ENCODE peak calls at places on chromosomes 12 and 14, in six cellular contexts. U is upper lobe of right lung, T is astrocyte of the cerebellum, P is adrenal gland, G is fibroblast of mammary gland, Y is A549. C is an unnamed sample.

GRCh38 chr14:20332946-20333782 is at the start of gene CCNB1IP1:
- DNase-seq in P (peak; percentile 63), T (peak; percentile 70), G (peak; percentile 93), Y (peak; percentile 93), U (no peak), C (peak; percentile 55)

GRCh38 chr12:103832048-103832798 is 8.8 kb downstream of the NT5DC3 start:
- DNase-seq in G (no peak), P (no peak), T (no peak), U (no peak), Y (no peak), C (no peak)

GRCh38 chr14:101962503-101962874 is 1.9 kb upstream of the DYNC1H1 start:
- DNase-seq in T (peak; percentile 72), G (peak; percentile 92), U (peak; percentile 80), P (peak; percentile 77), Y (peak; percentile 89), C (peak; percentile 41)

GRCh38 chr14:54549862-54550261 is 17.1 kb upstream of the SAMD4A start:
- DNase-seq in G (peak; percentile 18), Y (no peak), P (no peak), T (no peak), U (no peak), C (no peak)

GRCh38 chr14:90517431-90517841 is 120.6 kb downstream of the CALM1 start:
- DNase-seq in Y (no peak), P (no peak), U (no peak), T (no peak), G (no peak), C (no peak)

GRCh38 chr12:94282675-94283074 is 134.3 kb downstream of the PLXNC1 start:
- DNase-seq in U (peak; percentile 80), G (no peak), T (no peak), Y (no peak), P (peak; percentile 54), C (no peak)

GRCh38 chr14:63614964-63615363 is 26.7 kb downstream of the WDR89 start:
- DNase-seq in Y (no peak), U (no peak), G (peak; percentile 86), T (peak; percentile 8), P (no peak), C (no peak)

GRCh38 chr12:55847033-55847432 is 4.3 kb upstream of the MMP19 start:
- DNase-seq in P (peak; percentile 32), G (peak; percentile 95), U (no peak), Y (no peak), T (no peak), C (peak; percentile 45)

GRCh38 chr12:115012861-115013667 is 329.1 kb upstream of the TBX3 start:
- DNase-seq in G (no peak), T (no peak), U (no peak), Y (no peak), P (no peak), C (no peak)

GRCh38 chr14:23389396-23389795 is 12.6 kb downstream of the CMTM5 start:
- DNase-seq in P (no peak), T (no peak), Y (no peak), U (no peak), G (no peak), C (no peak)

GRCh38 chr12:130818381-130819247 is 20.4 kb downstream of the STX2 start:
- DNase-seq in P (peak; percentile 52), U (peak; percentile 90), T (no peak), G (peak; percentile 57), Y (peak; percentile 49), C (no peak)

GRCh38 chr12:32270818-32271710 is 128.3 kb upstream of the FGD4 start:
- DNase-seq in Y (peak; percentile 78), T (no peak), G (peak; percentile 37), U (no peak), P (peak; percentile 18), C (peak; percentile 3)

GRCh38 chr12:93812616-93813015 is 135.4 kb downstream of the CRADD start:
- DNase-seq in U (no peak), G (peak; percentile 95), P (no peak), T (no peak), Y (no peak), C (peak; percentile 95)

GRCh38 chr12:102429755-102430154 is 50.6 kb downstream of the IGF1 start:
- DNase-seq in Y (no peak), T (no peak), U (no peak), G (no peak), P (no peak), C (no peak)

GRCh38 chr12:57046392-57046791 is 3.5 kb downstream of the MYO1A start:
- DNase-seq in T (no peak), G (no peak), U (no peak), Y (no peak), P (no peak), C (no peak)

GRCh38 chr14:96270565-96271420 is 14.8 kb downstream of the BDKRB1 start:
- DNase-seq in Y (no peak), T (no peak), U (no peak), P (no peak), G (peak; percentile 77), C (no peak)

GRCh38 chr14:102138935-102139247 is 806 bp upstream of the WDR20 start:
- DNase-seq in U (peak; percentile 64), G (no peak), Y (no peak), T (no peak), P (peak; percentile 29), C (no peak)

GRCh38 chr14:93969082-93969828 is 7.1 kb downstream of the ASB2 start:
- DNase-seq in G (peak; percentile 4), U (no peak), P (no peak), T (no peak), Y (no peak), C (no peak)

GRCh38 chr14:103856105-103856504 is 8.7 kb upstream of the PPP1R13B start:
- DNase-seq in U (no peak), P (no peak), T (no peak), G (no peak), Y (no peak), C (no peak)

GRCh38 chr12:112421363-112421762 is 2.6 kb downstream of the PTPN11 start:
- DNase-seq in T (no peak), U (no peak), G (no peak), Y (no peak), P (no peak), C (no peak)

GRCh38 chr12:52119398-52120254 is 40.1 kb downstream of the SMIM41 start:
- DNase-seq in G (peak; percentile 9), T (no peak), P (peak; percentile 26), U (no peak), Y (peak; percentile 62), C (no peak)

DNA sequence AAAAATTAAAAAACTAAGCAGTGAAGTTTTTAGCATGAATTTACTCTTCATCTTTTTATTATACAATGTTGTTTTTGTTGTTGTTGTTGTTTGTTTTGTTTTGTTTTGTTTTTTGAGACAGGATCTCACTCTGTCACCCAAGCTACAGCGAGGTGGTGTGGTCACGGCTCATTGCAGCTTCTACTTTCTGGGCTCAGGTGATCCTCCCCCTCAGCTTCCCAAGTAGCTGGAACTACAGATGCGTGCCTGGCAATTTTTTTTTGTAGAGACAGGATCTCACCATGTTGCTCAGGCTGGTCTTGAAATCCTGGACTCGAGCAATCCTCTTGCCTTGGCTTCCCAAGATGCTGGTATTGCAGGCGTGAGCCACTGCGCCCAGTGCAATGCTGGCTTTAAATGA is 11.3 kb downstream of the PPFIBP1 start:
- DNase-seq in G (no peak), P (no peak), Y (no peak), T (no peak), U (no peak), C (no peak)
- H3K4me3 ChIP-seq in G (no peak overlapping the region), P (no peak overlapping the region), Y (no peak overlapping the region), T (no peak overlapping the region), U (no peak overlapping the region), C (no peak overlapping the region)

DNA sequence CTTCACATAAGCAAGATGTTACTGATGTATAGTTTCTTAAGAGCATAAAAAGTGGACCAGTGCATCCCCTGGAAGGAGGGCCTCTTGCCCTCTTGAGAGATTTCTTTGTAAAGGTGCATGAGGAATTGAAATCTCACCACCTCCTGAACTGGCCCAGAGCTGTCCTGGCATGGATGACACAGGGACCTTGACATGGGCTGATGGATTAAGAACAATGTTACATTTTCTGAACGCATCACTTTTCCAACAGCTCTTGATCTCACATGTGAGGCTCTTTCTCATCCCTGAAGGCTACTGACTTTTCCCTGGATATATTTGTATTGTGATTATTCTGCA is 360.4 kb downstream of the RGS6 start:
- DNase-seq in G (no peak), U (no peak), T (no peak), Y (no peak), P (no peak), C (no peak)
- TF ChIP-seq CTCF in G (no peak), U (no peak), T (no peak), Y (no peak), P (no peak), C (no peak)

GRCh38 chr12:110466791-110467190 is 1.3 kb downstream of the GPN3 start:
- DNase-seq in T (no peak), P (no peak), U (no peak), Y (no peak), G (no peak), C (no peak)
- H3K4me3 ChIP-seq in T (no peak overlapping the region), P (no peak overlapping the region), U (peak overlapping the region; percentile 76), Y (peak overlapping the region; percentile 71), G (peak overlapping the region; percentile 98), C (no peak overlapping the region)

DNA sequence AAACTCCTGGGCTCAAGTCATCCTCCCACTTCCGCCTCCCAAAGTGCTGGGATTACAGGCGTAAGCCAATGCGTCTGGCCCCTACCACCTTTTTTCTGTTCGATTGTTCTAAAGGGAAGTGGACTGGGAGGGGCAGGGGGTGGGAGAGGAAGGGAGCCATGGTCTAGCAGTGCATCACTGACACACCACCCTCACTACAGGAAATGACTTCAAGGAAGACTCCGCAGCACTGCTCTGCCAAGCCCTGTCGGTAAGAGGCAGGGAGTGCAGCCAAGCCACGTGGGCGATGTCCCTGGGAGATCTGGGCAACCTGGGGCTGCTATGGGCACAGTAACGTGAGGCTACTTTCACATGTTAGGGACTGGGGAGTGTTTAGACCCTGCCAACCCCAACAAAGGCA is 18.0 kb downstream of the LRRC74A start:
- DNase-seq in Y (peak; percentile 53), U (peak; percentile 74), T (no peak), P (peak; percentile 83), G (peak; percentile 61), C (no peak)
- TF ChIP-seq CTCF in Y (no peak), U (peak; percentile 46), T (peak; percentile 15), P (peak; percentile 46), G (no peak), C (no peak)

C was measured in AG09309.